ENCODE peak calls at places on chromosomes 16 and 17, in nine cellular contexts. P is omental fat pad; G is DMS 273 treated with DMSO at 0.1 percent for 48 hours; F is naive thymus-derived CD8-positive, alpha-beta T cell; J is LoVo; T is EL; Q is ELF-1; X is central memory CD8-positive, alpha-beta T cell; W is NCI-H446. B is an unnamed sample.

GRCh38 chr17:80793421-80793820 is 198.2 kb upstream of the CHMP6 start:
- DNase-seq in J (no peak), F (no peak), X (no peak), W (no peak), Q (no peak), G (no peak), T (no peak), P (no peak), B (no peak)

GRCh38 chr17:35041390-35041789 is 22.1 kb downstream of the RFFL start:
- DNase-seq in F (no peak), J (no peak), P (no peak), T (no peak), G (no peak), Q (no peak), X (no peak), W (no peak), B (no peak)

GRCh38 chr17:70517808-70518207 is 348.5 kb downstream of the KCNJ2 start:
- DNase-seq in W (no peak), Q (no peak), P (no peak), J (no peak), T (no peak), G (no peak), F (no peak), X (no peak), B (no peak)

GRCh38 chr16:23754594-23755483 is at the start of gene CHP2:
- DNase-seq in F (no peak), P (no peak), J (no peak), X (no peak), W (no peak), Q (peak), G (no peak), T (no peak), B (no peak)

GRCh38 chr17:59372138-59372751 is 40.8 kb downstream of the YPEL2 start:
- DNase-seq in F (no peak), W (no peak), T (no peak), P (no peak), J (no peak), X (no peak), Q (no peak), G (no peak), B (no peak)

GRCh38 chr17:17706140-17707060 is 25.1 kb downstream of the RAI1 start:
- DNase-seq in Q (no peak), F (no peak), T (no peak), X (no peak), G (no peak), P (no peak), W (no peak), J (no peak), B (no peak)

GRCh38 chr17:59451706-59452105 is 113.7 kb upstream of the DHX40 start:
- DNase-seq in Q (no peak), P (no peak), J (peak), X (no peak), F (no peak), G (no peak), W (no peak), T (peak), B (no peak)

GRCh38 chr17:42512246-42512645 is 23.8 kb upstream of the NAGLU start:
- DNase-seq in Q (no peak), P (no peak), G (no peak), X (no peak), T (no peak), F (no peak), J (no peak), W (no peak), B (no peak)

GRCh38 chr17:37699285-37699973 is 45.4 kb downstream of the HNF1B start:
- DNase-seq in X (no peak), J (no peak), G (no peak), F (no peak), T (peak), P (no peak), W (no peak), Q (no peak), B (no peak)

GRCh38 chr16:58339452-58339938 is 44.7 kb upstream of the PRSS54 start:
- DNase-seq in T (peak), P (no peak), W (no peak), G (peak), X (no peak), F (no peak), Q (peak), J (no peak), B (no peak)

GRCh38 chr17:82943339-82943738 is 103.5 kb upstream of the ZNF750 start:
- DNase-seq in T (no peak), Q (no peak), F (no peak), P (no peak), W (no peak), J (no peak), G (no peak), X (no peak), B (no peak)

GRCh38 chr16:66270333-66270927 is 96.1 kb upstream of the CDH5 start:
- DNase-seq in P (peak), G (peak), X (peak), W (no peak), J (peak), F (peak), Q (peak), T (peak), B (peak)

GRCh38 chr17:54196751-54197150 is 374.0 kb downstream of the KIF2B start:
- DNase-seq in G (no peak), J (no peak), P (no peak), X (no peak), T (no peak), Q (no peak), W (no peak), F (no peak), B (no peak)

GRCh38 chr17:4938670-4939553 is 934 bp downstream of the SLC25A11 start:
- DNase-seq in G (no peak), W (no peak), J (no peak), F (no peak), P (no peak), Q (no peak), T (no peak), X (no peak), B (no peak)

GRCh38 chr16:30004424-30004776 is 6.4 kb downstream of the DOC2A start:
- DNase-seq in T (no peak), X (no peak), G (no peak), P (no peak), W (no peak), F (no peak), Q (no peak), J (no peak), B (no peak)

GRCh38 chr17:32161506-32162365 is 19.4 kb downstream of the RHOT1 start:
- DNase-seq in T (peak), J (peak), Q (no peak), F (no peak), G (no peak), W (no peak), X (no peak), P (no peak), B (no peak)

GRCh38 chr16:23640669-23640958 is 496 bp downstream of the PALB2 start:
- DNase-seq in F (peak), T (no peak), W (no peak), Q (no peak), G (no peak), J (no peak), P (no peak), X (no peak), B (no peak)

GRCh38 chr16:86347090-86347489 is 163.2 kb upstream of the FOXF1 start:
- DNase-seq in W (no peak), X (no peak), G (no peak), F (no peak), J (no peak), T (no peak), P (no peak), Q (no peak), B (no peak)

GRCh38 chr17:74603746-74604145 is 11.7 kb upstream of the CD300LD start:
- DNase-seq in X (no peak), W (no peak), P (no peak), F (no peak), T (no peak), J (no peak), Q (no peak), G (no peak), B (no peak)

GRCh38 chr17:73304971-73305786 is 6.6 kb downstream of the CDC42EP4 start:
- DNase-seq in T (peak), W (no peak), X (no peak), G (peak), Q (peak), F (no peak), J (peak), P (no peak), B (no peak)

GRCh38 chr16:53456625-53457024 is 22.4 kb downstream of the RBL2 start:
- DNase-seq in P (no peak), X (peak), W (no peak), F (peak), T (no peak), G (no peak), J (no peak), Q (no peak), B (no peak)

GRCh38 chr17:17816240-17816814 is 20.5 kb downstream of the SREBF1 start:
- DNase-seq in T (no peak), X (no peak), J (no peak), W (no peak), F (no peak), Q (no peak), G (no peak), P (no peak), B (no peak)

GRCh38 chr16:15899538-15900100 is 11.2 kb upstream of the CEP20 start:
- DNase-seq in X (no peak), W (no peak), F (no peak), Q (peak), G (no peak), T (peak), P (peak), J (peak), B (no peak)

GRCh38 chr17:21218101-21218500 is 4.1 kb upstream of the TMEM11 start:
- DNase-seq in T (no peak), G (no peak), W (no peak), P (no peak), F (no peak), Q (peak), J (no peak), X (no peak), B (no peak)